ENCODE peak calls at places on chromosome 3, in six cellular contexts. R, M, L, I, Q and K are unnamed samples.

GRCh38 chr3:19573644-19574043 is 360.4 kb downstream of the EFHB start:
- DNase-seq in R (no peak), M (no peak), L (no peak), I (no peak), Q (no peak), K (no peak)

GRCh38 chr3:59502806-59503205 is 453.0 kb upstream of the CFAP20DC start:
- DNase-seq in R (no peak), M (peak), L (no peak), I (no peak), Q (no peak), K (peak)

GRCh38 chr3:119930286-119930685 is 148.4 kb downstream of the NR1I2 start:
- DNase-seq in R (no peak), M (no peak), L (peak), I (no peak), Q (no peak), K (no peak)

GRCh38 chr3:150062492-150062891 is 91.8 kb upstream of the PFN2 start:
- DNase-seq in R (no peak), M (no peak), L (no peak), I (peak), Q (no peak), K (peak)

GRCh38 chr3:17336291-17336690 is 406.1 kb downstream of the TBC1D5 start:
- DNase-seq in R (no peak), M (no peak), L (no peak), I (peak), Q (no peak), K (peak)

GRCh38 chr3:124142389-124142970 is 150.6 kb upstream of the ROPN1 start:
- DNase-seq in R (no peak), M (no peak), L (no peak), I (peak), Q (no peak), K (no peak)

GRCh38 chr3:4351164-4351855 is 48.1 kb downstream of the SETMAR start:
- DNase-seq in R (no peak), M (peak), L (no peak), I (no peak), Q (peak), K (peak)

GRCh38 chr3:122902326-122902725 is 107.5 kb downstream of the SLC49A4 start:
- DNase-seq in R (no peak), M (no peak), L (peak), I (no peak), Q (no peak), K (no peak)

GRCh38 chr3:38583688-38584087 is 65.8 kb downstream of the SCN5A start:
- DNase-seq in R (no peak), M (no peak), L (no peak), I (no peak), Q (no peak), K (no peak)

GRCh38 chr3:81839504-81840094 is 78.2 kb upstream of the GBE1 start:
- DNase-seq in R (no peak), M (no peak), L (no peak), I (no peak), Q (no peak), K (no peak)

GRCh38 chr3:42161050-42161935 is 70.1 kb downstream of the TRAK1 start:
- DNase-seq in R (no peak), M (no peak), L (no peak), I (no peak), Q (no peak), K (peak)